ENCODE peak calls at places on chromosomes 5 and 9, in six cellular contexts. One of them, this sample, is unnamed.
A peak's percentile ranks its signal among the peaks of the same experiment; 100 is the strongest.

GRCh38 chr5:139638090-139638735 is 9.9 kb upstream of the CXXC5 start:
- DNase-seq in AML-193: no peak
- DNase-seq in GM20000: peak; percentile 75
- DNase-seq in T-helper 2 cell: peak; percentile 37
- DNase-seq in renal cortical epithelial cell: peak; percentile 69
- DNase-seq in posterior cingulate gyrus: peak; percentile 69
- DNase-seq in this sample: peak; percentile 58

GRCh38 chr5:6637590-6637989 is 4.3 kb downstream of the SRD5A1 start:
- DNase-seq in AML-193: no peak
- DNase-seq in GM20000: no peak
- DNase-seq in T-helper 2 cell: no peak
- DNase-seq in renal cortical epithelial cell: no peak
- DNase-seq in posterior cingulate gyrus: no peak
- DNase-seq in this sample: no peak

GRCh38 chr5:67140413-67140812 is 56.2 kb downstream of the CD180 start:
- DNase-seq in AML-193: no peak
- DNase-seq in GM20000: no peak
- DNase-seq in T-helper 2 cell: no peak
- DNase-seq in renal cortical epithelial cell: no peak
- DNase-seq in posterior cingulate gyrus: no peak
- DNase-seq in this sample: no peak

GRCh38 chr5:168947212-168947868 is 353.6 kb downstream of the SLIT3 start:
- DNase-seq in AML-193: peak; percentile 16
- DNase-seq in GM20000: peak; percentile 51
- DNase-seq in T-helper 2 cell: no peak
- DNase-seq in renal cortical epithelial cell: no peak
- DNase-seq in posterior cingulate gyrus: peak; percentile 48
- DNase-seq in this sample: peak; percentile 38

GRCh38 chr9:92276223-92277007 is 17.1 kb downstream of the IARS1 start:
- DNase-seq in AML-193: no peak
- DNase-seq in GM20000: no peak
- DNase-seq in T-helper 2 cell: no peak
- DNase-seq in renal cortical epithelial cell: peak; percentile 35
- DNase-seq in posterior cingulate gyrus: no peak
- DNase-seq in this sample: peak; percentile 27

GRCh38 chr9:131580358-131580757 is 35.0 kb downstream of the PRRT1B start:
- DNase-seq in AML-193: no peak
- DNase-seq in GM20000: no peak
- DNase-seq in T-helper 2 cell: no peak
- DNase-seq in renal cortical epithelial cell: no peak
- DNase-seq in posterior cingulate gyrus: no peak
- DNase-seq in this sample: no peak

GRCh38 chr9:136902259-136902821 is 16.0 kb downstream of the TRAF2 start:
- DNase-seq in AML-193: no peak
- DNase-seq in GM20000: peak; percentile 93
- DNase-seq in T-helper 2 cell: peak; percentile 85
- DNase-seq in renal cortical epithelial cell: peak; percentile 85
- DNase-seq in posterior cingulate gyrus: no peak
- DNase-seq in this sample: no peak

GRCh38 chr5:170219615-170220014 is 13.2 kb upstream of the C5orf58 start:
- DNase-seq in AML-193: no peak
- DNase-seq in GM20000: no peak
- DNase-seq in T-helper 2 cell: no peak
- DNase-seq in renal cortical epithelial cell: peak; percentile 89
- DNase-seq in posterior cingulate gyrus: no peak
- DNase-seq in this sample: no peak

GRCh38 chr9:124939944-124940343 is 939 bp downstream of the GOLGA1 start:
- DNase-seq in AML-193: no peak
- DNase-seq in GM20000: no peak
- DNase-seq in T-helper 2 cell: no peak
- DNase-seq in renal cortical epithelial cell: no peak
- DNase-seq in posterior cingulate gyrus: no peak
- DNase-seq in this sample: no peak

GRCh38 chr9:114507726-114508125 is 2.5 kb upstream of the WHRN start:
- DNase-seq in AML-193: peak; percentile 55
- DNase-seq in GM20000: peak; percentile 63
- DNase-seq in T-helper 2 cell: peak; percentile 26
- DNase-seq in renal cortical epithelial cell: peak; percentile 90
- DNase-seq in posterior cingulate gyrus: no peak
- DNase-seq in this sample: peak; percentile 25

GRCh38 chr9:137367506-137368430 is 55.2 kb downstream of the EXD3 start:
- DNase-seq in AML-193: no peak
- DNase-seq in GM20000: no peak
- DNase-seq in T-helper 2 cell: no peak
- DNase-seq in renal cortical epithelial cell: no peak
- DNase-seq in posterior cingulate gyrus: no peak
- DNase-seq in this sample: no peak

GRCh38 chr9:131713016-131713415 is 26.9 kb downstream of the RAPGEF1 start:
- DNase-seq in AML-193: no peak
- DNase-seq in GM20000: no peak
- DNase-seq in T-helper 2 cell: no peak
- DNase-seq in renal cortical epithelial cell: no peak
- DNase-seq in posterior cingulate gyrus: no peak
- DNase-seq in this sample: no peak

GRCh38 chr9:72460342-72461312 is 60.8 kb upstream of the TMC1 start:
- DNase-seq in AML-193: no peak
- DNase-seq in GM20000: no peak
- DNase-seq in T-helper 2 cell: no peak
- DNase-seq in renal cortical epithelial cell: peak; percentile 86
- DNase-seq in posterior cingulate gyrus: no peak
- DNase-seq in this sample: no peak

GRCh38 chr5:119355636-119356383 is at the start of gene TNFAIP8:
- DNase-seq in AML-193: no peak
- DNase-seq in GM20000: peak; percentile 82
- DNase-seq in T-helper 2 cell: no peak
- DNase-seq in renal cortical epithelial cell: peak; percentile 47
- DNase-seq in posterior cingulate gyrus: peak; percentile 8
- DNase-seq in this sample: peak; percentile 51

GRCh38 chr9:25513509-25514033 is 164.7 kb downstream of the TUSC1 start:
- DNase-seq in AML-193: no peak
- DNase-seq in GM20000: no peak
- DNase-seq in T-helper 2 cell: no peak
- DNase-seq in renal cortical epithelial cell: peak; percentile 39
- DNase-seq in posterior cingulate gyrus: no peak
- DNase-seq in this sample: no peak

GRCh38 chr5:95591490-95591901 is 28.4 kb upstream of the GPR150 start:
- DNase-seq in AML-193: no peak
- DNase-seq in GM20000: peak; percentile 31
- DNase-seq in T-helper 2 cell: no peak
- DNase-seq in renal cortical epithelial cell: peak; percentile 91
- DNase-seq in posterior cingulate gyrus: no peak
- DNase-seq in this sample: no peak

GRCh38 chr5:147685991-147686390 is 96.5 kb downstream of the JAKMIP2 start:
- DNase-seq in AML-193: no peak
- DNase-seq in GM20000: no peak
- DNase-seq in T-helper 2 cell: no peak
- DNase-seq in renal cortical epithelial cell: peak; percentile 62
- DNase-seq in posterior cingulate gyrus: no peak
- DNase-seq in this sample: no peak

GRCh38 chr5:75457691-75458090 is 53.7 kb downstream of the CERT1 start:
- DNase-seq in AML-193: no peak
- DNase-seq in GM20000: no peak
- DNase-seq in T-helper 2 cell: no peak
- DNase-seq in renal cortical epithelial cell: no peak
- DNase-seq in posterior cingulate gyrus: no peak
- DNase-seq in this sample: no peak

GRCh38 chr9:124783830-124784229 is 6.9 kb downstream of the OLFML2A start:
- DNase-seq in AML-193: no peak
- DNase-seq in GM20000: peak; percentile 3
- DNase-seq in T-helper 2 cell: no peak
- DNase-seq in renal cortical epithelial cell: no peak
- DNase-seq in posterior cingulate gyrus: no peak
- DNase-seq in this sample: no peak

GRCh38 chr9:135229701-135230385 is 142.4 kb downstream of the OLFM1 start:
- DNase-seq in AML-193: no peak
- DNase-seq in GM20000: no peak
- DNase-seq in T-helper 2 cell: no peak
- DNase-seq in renal cortical epithelial cell: no peak
- DNase-seq in posterior cingulate gyrus: no peak
- DNase-seq in this sample: no peak

GRCh38 chr5:152072076-152072475 is 147.4 kb upstream of the GLRA1 start:
- DNase-seq in AML-193: no peak
- DNase-seq in GM20000: no peak
- DNase-seq in T-helper 2 cell: no peak
- DNase-seq in renal cortical epithelial cell: no peak
- DNase-seq in posterior cingulate gyrus: no peak
- DNase-seq in this sample: no peak

GRCh38 chr5:96662725-96663513 is 743 bp downstream of the CAST start:
- DNase-seq in AML-193: peak; percentile 75
- DNase-seq in GM20000: peak; percentile 96
- DNase-seq in T-helper 2 cell: peak; percentile 81
- DNase-seq in renal cortical epithelial cell: peak; percentile 73
- DNase-seq in posterior cingulate gyrus: peak; percentile 87
- DNase-seq in this sample: peak; percentile 95

GRCh38 chr9:89743576-89744254 is 138.9 kb downstream of the GADD45G start:
- DNase-seq in AML-193: no peak
- DNase-seq in GM20000: peak; percentile 62
- DNase-seq in T-helper 2 cell: peak; percentile 44
- DNase-seq in renal cortical epithelial cell: no peak
- DNase-seq in posterior cingulate gyrus: no peak
- DNase-seq in this sample: no peak

GRCh38 chr9:87570000-87570834 is 72.5 kb downstream of the DAPK1 start:
- DNase-seq in AML-193: no peak
- DNase-seq in GM20000: peak; percentile 29
- DNase-seq in T-helper 2 cell: no peak
- DNase-seq in renal cortical epithelial cell: peak; percentile 81
- DNase-seq in posterior cingulate gyrus: no peak
- DNase-seq in this sample: no peak